ENCODE peak calls at places on chromosomes 12 and 14, in ten cellular contexts. One of them, this sample, is unnamed.

GRCh38 chr14:103224996-103225874 is 102.0 kb downstream of the TNFAIP2 start:
- DNase-seq in keratinocyte: no peak
- DNase-seq in epithelial cell of proximal tubule: no peak
- DNase-seq in BJ: no peak
- DNase-seq in WTC11: no peak
- DNase-seq in nephron progenitor cell: no peak
- DNase-seq in DND-41: no peak
- DNase-seq in IMR-90: peak; percentile 41
- DNase-seq in fibroblast of lung: no peak
- DNase-seq in CD8-positive, alpha-beta T cell: no peak
- DNase-seq in this sample: no peak

GRCh38 chr14:89320381-89321000 is 96.5 kb downstream of the FOXN3 start:
- DNase-seq in keratinocyte: no peak
- DNase-seq in epithelial cell of proximal tubule: no peak
- DNase-seq in BJ: no peak
- DNase-seq in WTC11: no peak
- DNase-seq in nephron progenitor cell: no peak
- DNase-seq in DND-41: no peak
- DNase-seq in IMR-90: peak; percentile 32
- DNase-seq in fibroblast of lung: peak; percentile 52
- DNase-seq in CD8-positive, alpha-beta T cell: no peak
- DNase-seq in this sample: no peak

GRCh38 chr12:46963977-46964376 is 115.4 kb upstream of the PCED1B start:
- DNase-seq in keratinocyte: no peak
- DNase-seq in epithelial cell of proximal tubule: no peak
- DNase-seq in BJ: no peak
- DNase-seq in WTC11: no peak
- DNase-seq in nephron progenitor cell: no peak
- DNase-seq in DND-41: no peak
- DNase-seq in IMR-90: no peak
- DNase-seq in fibroblast of lung: peak; percentile 62
- DNase-seq in CD8-positive, alpha-beta T cell: no peak
- DNase-seq in this sample: no peak

GRCh38 chr12:122160761-122161160 is 13.3 kb downstream of the IL31 start:
- DNase-seq in keratinocyte: no peak
- DNase-seq in epithelial cell of proximal tubule: no peak
- DNase-seq in BJ: no peak
- DNase-seq in WTC11: no peak
- DNase-seq in nephron progenitor cell: no peak
- DNase-seq in DND-41: no peak
- DNase-seq in IMR-90: no peak
- DNase-seq in fibroblast of lung: no peak
- DNase-seq in CD8-positive, alpha-beta T cell: no peak
- DNase-seq in this sample: no peak

GRCh38 chr12:96190403-96191170 is 3.6 kb upstream of the ELK3 start:
- DNase-seq in keratinocyte: no peak
- DNase-seq in epithelial cell of proximal tubule: peak; percentile 51
- DNase-seq in BJ: no peak
- DNase-seq in WTC11: no peak
- DNase-seq in nephron progenitor cell: peak; percentile 20
- DNase-seq in DND-41: no peak
- DNase-seq in IMR-90: peak; percentile 65
- DNase-seq in fibroblast of lung: peak; percentile 63
- DNase-seq in CD8-positive, alpha-beta T cell: no peak
- DNase-seq in this sample: no peak

GRCh38 chr12:46296822-46297221 is 28.0 kb upstream of the SLC38A1 start:
- DNase-seq in keratinocyte: no peak
- DNase-seq in epithelial cell of proximal tubule: no peak
- DNase-seq in BJ: no peak
- DNase-seq in WTC11: no peak
- DNase-seq in nephron progenitor cell: no peak
- DNase-seq in DND-41: no peak
- DNase-seq in IMR-90: no peak
- DNase-seq in fibroblast of lung: no peak
- DNase-seq in CD8-positive, alpha-beta T cell: no peak
- DNase-seq in this sample: no peak

GRCh38 chr14:33452982-33453381 is 497.9 kb downstream of the EGLN3 start:
- DNase-seq in keratinocyte: no peak
- DNase-seq in epithelial cell of proximal tubule: no peak
- DNase-seq in BJ: no peak
- DNase-seq in WTC11: no peak
- DNase-seq in nephron progenitor cell: no peak
- DNase-seq in DND-41: no peak
- DNase-seq in IMR-90: no peak
- DNase-seq in fibroblast of lung: no peak
- DNase-seq in CD8-positive, alpha-beta T cell: no peak
- DNase-seq in this sample: no peak

GRCh38 chr12:52645120-52645761 is 6.8 kb downstream of the KRT2 start:
- DNase-seq in keratinocyte: no peak
- DNase-seq in epithelial cell of proximal tubule: no peak
- DNase-seq in BJ: no peak
- DNase-seq in WTC11: no peak
- DNase-seq in nephron progenitor cell: no peak
- DNase-seq in DND-41: no peak
- DNase-seq in IMR-90: no peak
- DNase-seq in fibroblast of lung: no peak
- DNase-seq in CD8-positive, alpha-beta T cell: peak; percentile 64
- DNase-seq in this sample: no peak

GRCh38 chr14:32205984-32206383 is 2.9 kb upstream of the RNU6-8 start:
- DNase-seq in keratinocyte: no peak
- DNase-seq in epithelial cell of proximal tubule: no peak
- DNase-seq in BJ: no peak
- DNase-seq in WTC11: peak; percentile 25
- DNase-seq in nephron progenitor cell: no peak
- DNase-seq in DND-41: no peak
- DNase-seq in IMR-90: no peak
- DNase-seq in fibroblast of lung: no peak
- DNase-seq in CD8-positive, alpha-beta T cell: peak; percentile 5
- DNase-seq in this sample: no peak

GRCh38 chr12:72268386-72268785 is 3.8 kb upstream of the TRHDE start:
- DNase-seq in keratinocyte: no peak
- DNase-seq in epithelial cell of proximal tubule: no peak
- DNase-seq in BJ: no peak
- DNase-seq in WTC11: no peak
- DNase-seq in nephron progenitor cell: no peak
- DNase-seq in DND-41: no peak
- DNase-seq in IMR-90: no peak
- DNase-seq in fibroblast of lung: no peak
- DNase-seq in CD8-positive, alpha-beta T cell: no peak
- DNase-seq in this sample: no peak

GRCh38 chr14:40656301-40656700 is 950.4 kb upstream of the LRFN5 start:
- DNase-seq in keratinocyte: no peak
- DNase-seq in epithelial cell of proximal tubule: peak; percentile 0
- DNase-seq in BJ: no peak
- DNase-seq in WTC11: no peak
- DNase-seq in nephron progenitor cell: no peak
- DNase-seq in DND-41: no peak
- DNase-seq in IMR-90: no peak
- DNase-seq in fibroblast of lung: no peak
- DNase-seq in CD8-positive, alpha-beta T cell: no peak
- DNase-seq in this sample: no peak

GRCh38 chr12:20063116-20063515 is 305.2 kb upstream of the PDE3A start:
- DNase-seq in keratinocyte: no peak
- DNase-seq in epithelial cell of proximal tubule: no peak
- DNase-seq in BJ: no peak
- DNase-seq in WTC11: no peak
- DNase-seq in nephron progenitor cell: no peak
- DNase-seq in DND-41: no peak
- DNase-seq in IMR-90: peak; percentile 38
- DNase-seq in fibroblast of lung: peak; percentile 80
- DNase-seq in CD8-positive, alpha-beta T cell: no peak
- DNase-seq in this sample: no peak

GRCh38 chr12:15423629-15424028 is 101.3 kb downstream of the PTPRO start:
- DNase-seq in keratinocyte: no peak
- DNase-seq in epithelial cell of proximal tubule: peak; percentile 54
- DNase-seq in BJ: no peak
- DNase-seq in WTC11: no peak
- DNase-seq in nephron progenitor cell: no peak
- DNase-seq in DND-41: no peak
- DNase-seq in IMR-90: no peak
- DNase-seq in fibroblast of lung: peak; percentile 51
- DNase-seq in CD8-positive, alpha-beta T cell: no peak
- DNase-seq in this sample: no peak

GRCh38 chr12:15427913-15428312 is 105.6 kb downstream of the PTPRO start:
- DNase-seq in keratinocyte: no peak
- DNase-seq in epithelial cell of proximal tubule: no peak
- DNase-seq in BJ: no peak
- DNase-seq in WTC11: no peak
- DNase-seq in nephron progenitor cell: no peak
- DNase-seq in DND-41: no peak
- DNase-seq in IMR-90: no peak
- DNase-seq in fibroblast of lung: no peak
- DNase-seq in CD8-positive, alpha-beta T cell: no peak
- DNase-seq in this sample: no peak

GRCh38 chr12:15428632-15429031 is 106.3 kb downstream of the PTPRO start:
- DNase-seq in keratinocyte: no peak
- DNase-seq in epithelial cell of proximal tubule: no peak
- DNase-seq in BJ: no peak
- DNase-seq in WTC11: peak; percentile 13
- DNase-seq in nephron progenitor cell: no peak
- DNase-seq in DND-41: no peak
- DNase-seq in IMR-90: no peak
- DNase-seq in fibroblast of lung: peak; percentile 3
- DNase-seq in CD8-positive, alpha-beta T cell: no peak
- DNase-seq in this sample: no peak
- TF ChIP-seq CTCF in keratinocyte: no peak
- TF ChIP-seq CTCF in epithelial cell of proximal tubule: peak; percentile 26
- TF ChIP-seq CTCF in BJ: no peak
- TF ChIP-seq CTCF in WTC11: no peak
- TF ChIP-seq CTCF in nephron progenitor cell: no peak
- TF ChIP-seq CTCF in DND-41: no peak
- TF ChIP-seq CTCF in IMR-90: no peak
- TF ChIP-seq CTCF in fibroblast of lung: no peak
- TF ChIP-seq CTCF in CD8-positive, alpha-beta T cell: no peak
- TF ChIP-seq CTCF in this sample: no peak

GRCh38 chr14:99201351-99202073 is 70.5 kb downstream of the BCL11B start:
- DNase-seq in keratinocyte: no peak
- DNase-seq in epithelial cell of proximal tubule: no peak
- DNase-seq in BJ: no peak
- DNase-seq in WTC11: no peak
- DNase-seq in nephron progenitor cell: no peak
- DNase-seq in DND-41: peak; percentile 21
- DNase-seq in IMR-90: no peak
- DNase-seq in fibroblast of lung: no peak
- DNase-seq in CD8-positive, alpha-beta T cell: peak; percentile 54
- DNase-seq in this sample: no peak
- TF ChIP-seq CTCF in keratinocyte: no peak
- TF ChIP-seq CTCF in epithelial cell of proximal tubule: no peak
- TF ChIP-seq CTCF in BJ: no peak
- TF ChIP-seq CTCF in WTC11: no peak
- TF ChIP-seq CTCF in nephron progenitor cell: no peak
- TF ChIP-seq CTCF in DND-41: peak; percentile 25
- TF ChIP-seq CTCF in IMR-90: no peak
- TF ChIP-seq CTCF in fibroblast of lung: no peak
- TF ChIP-seq CTCF in CD8-positive, alpha-beta T cell: no peak
- TF ChIP-seq CTCF in this sample: no peak

GRCh38 chr12:66107451-66107915 is 23.1 kb downstream of the LLPH start:
- DNase-seq in keratinocyte: peak; percentile 63
- DNase-seq in epithelial cell of proximal tubule: peak; percentile 80
- DNase-seq in BJ: peak; percentile 66
- DNase-seq in WTC11: peak; percentile 36
- DNase-seq in nephron progenitor cell: peak; percentile 66
- DNase-seq in DND-41: peak; percentile 59
- DNase-seq in IMR-90: peak; percentile 94
- DNase-seq in fibroblast of lung: peak; percentile 84
- DNase-seq in CD8-positive, alpha-beta T cell: peak; percentile 58
- DNase-seq in this sample: no peak

GRCh38 chr12:66103011-66103913 is 27.3 kb downstream of the LLPH start:
- DNase-seq in keratinocyte: no peak
- DNase-seq in epithelial cell of proximal tubule: no peak
- DNase-seq in BJ: no peak
- DNase-seq in WTC11: peak; percentile 62
- DNase-seq in nephron progenitor cell: no peak
- DNase-seq in DND-41: no peak
- DNase-seq in IMR-90: peak; percentile 31
- DNase-seq in fibroblast of lung: no peak
- DNase-seq in CD8-positive, alpha-beta T cell: peak; percentile 5
- DNase-seq in this sample: no peak
- TF ChIP-seq CTCF in keratinocyte: peak; percentile 55
- TF ChIP-seq CTCF in epithelial cell of proximal tubule: peak; percentile 27
- TF ChIP-seq CTCF in BJ: peak; percentile 22
- TF ChIP-seq CTCF in WTC11: no peak
- TF ChIP-seq CTCF in nephron progenitor cell: no peak
- TF ChIP-seq CTCF in DND-41: peak; percentile 27
- TF ChIP-seq CTCF in IMR-90: peak; percentile 9
- TF ChIP-seq CTCF in fibroblast of lung: peak; percentile 13
- TF ChIP-seq CTCF in CD8-positive, alpha-beta T cell: no peak
- TF ChIP-seq CTCF in this sample: no peak

GRCh38 chr12:108231109-108231905 is 102.2 kb downstream of the WSCD2 start:
- DNase-seq in keratinocyte: no peak
- DNase-seq in epithelial cell of proximal tubule: no peak
- DNase-seq in BJ: no peak
- DNase-seq in WTC11: no peak
- DNase-seq in nephron progenitor cell: no peak
- DNase-seq in DND-41: no peak
- DNase-seq in IMR-90: no peak
- DNase-seq in fibroblast of lung: no peak
- DNase-seq in CD8-positive, alpha-beta T cell: no peak
- DNase-seq in this sample: no peak

GRCh38 chr12:108235231-108235959 is 103.7 kb downstream of the CMKLR1 start:
- DNase-seq in keratinocyte: no peak
- DNase-seq in epithelial cell of proximal tubule: no peak
- DNase-seq in BJ: no peak
- DNase-seq in WTC11: peak; percentile 24
- DNase-seq in nephron progenitor cell: no peak
- DNase-seq in DND-41: no peak
- DNase-seq in IMR-90: no peak
- DNase-seq in fibroblast of lung: no peak
- DNase-seq in CD8-positive, alpha-beta T cell: no peak
- DNase-seq in this sample: no peak

GRCh38 chr12:108231909-108232434 is 102.9 kb downstream of the WSCD2 start:
- DNase-seq in keratinocyte: no peak
- DNase-seq in epithelial cell of proximal tubule: no peak
- DNase-seq in BJ: no peak
- DNase-seq in WTC11: no peak
- DNase-seq in nephron progenitor cell: no peak
- DNase-seq in DND-41: no peak
- DNase-seq in IMR-90: no peak
- DNase-seq in fibroblast of lung: no peak
- DNase-seq in CD8-positive, alpha-beta T cell: no peak
- DNase-seq in this sample: no peak

GRCh38 chr12:108234155-108234554 is 105.0 kb downstream of the CMKLR1 start:
- DNase-seq in keratinocyte: no peak
- DNase-seq in epithelial cell of proximal tubule: no peak
- DNase-seq in BJ: no peak
- DNase-seq in WTC11: no peak
- DNase-seq in nephron progenitor cell: no peak
- DNase-seq in DND-41: no peak
- DNase-seq in IMR-90: no peak
- DNase-seq in fibroblast of lung: peak; percentile 0
- DNase-seq in CD8-positive, alpha-beta T cell: no peak
- DNase-seq in this sample: no peak

DNA sequence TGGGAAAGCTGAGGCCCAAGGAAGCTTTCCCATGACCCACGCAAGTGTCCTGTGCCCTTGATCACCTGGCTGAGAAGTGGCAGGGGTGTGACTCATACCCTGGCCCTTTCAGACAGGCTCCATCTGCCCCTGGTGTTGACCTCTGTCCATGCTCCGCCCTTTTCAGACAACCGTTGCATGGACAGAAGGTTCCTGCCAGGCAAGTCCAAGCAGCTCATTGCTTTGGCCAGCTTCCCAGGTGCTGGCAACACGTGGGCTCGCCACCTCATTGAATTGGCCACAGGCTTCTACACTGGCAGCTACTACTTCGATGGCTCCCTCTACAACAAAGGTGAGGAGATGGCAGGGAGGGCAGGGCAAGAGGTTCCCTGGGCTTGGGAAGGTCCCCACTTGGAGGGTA is 103.5 kb downstream of the WSCD2 start:
- DNase-seq in keratinocyte: no peak
- DNase-seq in epithelial cell of proximal tubule: no peak
- DNase-seq in BJ: no peak
- DNase-seq in WTC11: no peak
- DNase-seq in nephron progenitor cell: no peak
- DNase-seq in DND-41: no peak
- DNase-seq in IMR-90: no peak
- DNase-seq in fibroblast of lung: no peak
- DNase-seq in CD8-positive, alpha-beta T cell: no peak
- DNase-seq in this sample: no peak
- TF ChIP-seq CTCF in keratinocyte: no peak
- TF ChIP-seq CTCF in epithelial cell of proximal tubule: no peak
- TF ChIP-seq CTCF in BJ: no peak
- TF ChIP-seq CTCF in WTC11: no peak
- TF ChIP-seq CTCF in nephron progenitor cell: no peak
- TF ChIP-seq CTCF in DND-41: no peak
- TF ChIP-seq CTCF in IMR-90: no peak
- TF ChIP-seq CTCF in fibroblast of lung: no peak
- TF ChIP-seq CTCF in CD8-positive, alpha-beta T cell: no peak
- TF ChIP-seq CTCF in this sample: no peak

This sample was measured in activated B cell treated with CpG ODN at 0.5 μM for 24 hours.